ENCODE peak calls at places on chromosomes 2 and 18, in seven cellular contexts. One of them, this sample, is unnamed.

GRCh38 chr2:33210626-33211025 is 263.9 kb downstream of the LTBP1 start:
- DNase-seq in uterus: peak; percentile 35
- DNase-seq in heart right ventricle: no peak
- DNase-seq in left ventricle myocardium inferior: no peak
- DNase-seq in cardiac muscle cell: no peak
- DNase-seq in pancreas: no peak
- DNase-seq in tibial nerve: no peak
- DNase-seq in this sample: no peak

GRCh38 chr2:12514631-12515437 is 201.9 kb upstream of the TRIB2 start:
- DNase-seq in left ventricle myocardium inferior: no peak
- DNase-seq in uterus: no peak
- DNase-seq in tibial nerve: no peak
- DNase-seq in heart right ventricle: no peak
- DNase-seq in cardiac muscle cell: peak; percentile 48
- DNase-seq in pancreas: no peak
- DNase-seq in this sample: no peak

GRCh38 chr18:3305354-3305762 is 43.4 kb downstream of the MYL12B start:
- DNase-seq in tibial nerve: no peak
- DNase-seq in cardiac muscle cell: no peak
- DNase-seq in heart right ventricle: no peak
- DNase-seq in left ventricle myocardium inferior: no peak
- DNase-seq in uterus: no peak
- DNase-seq in pancreas: no peak
- DNase-seq in this sample: peak; percentile 18

GRCh38 chr2:233100192-233100998 is 40.3 kb downstream of the INPP5D start:
- DNase-seq in cardiac muscle cell: no peak
- DNase-seq in heart right ventricle: no peak
- DNase-seq in tibial nerve: no peak
- DNase-seq in pancreas: no peak
- DNase-seq in uterus: no peak
- DNase-seq in left ventricle myocardium inferior: no peak
- DNase-seq in this sample: peak; percentile 80

GRCh38 chr2:47225061-47225783 is 70.1 kb upstream of the STPG4 start:
- DNase-seq in uterus: peak; percentile 67
- DNase-seq in heart right ventricle: peak; percentile 75
- DNase-seq in tibial nerve: peak; percentile 21
- DNase-seq in left ventricle myocardium inferior: peak; percentile 73
- DNase-seq in cardiac muscle cell: peak; percentile 75
- DNase-seq in pancreas: peak; percentile 88
- DNase-seq in this sample: no peak

GRCh38 chr2:126761981-126762878 is 106.3 kb downstream of the GYPC start:
- DNase-seq in tibial nerve: no peak
- DNase-seq in heart right ventricle: no peak
- DNase-seq in pancreas: no peak
- DNase-seq in left ventricle myocardium inferior: no peak
- DNase-seq in cardiac muscle cell: no peak
- DNase-seq in uterus: no peak
- DNase-seq in this sample: peak; percentile 40

GRCh38 chr2:170101789-170102188 is 76.2 kb upstream of the MYO3B start:
- DNase-seq in left ventricle myocardium inferior: no peak
- DNase-seq in heart right ventricle: no peak
- DNase-seq in cardiac muscle cell: no peak
- DNase-seq in pancreas: no peak
- DNase-seq in tibial nerve: no peak
- DNase-seq in uterus: no peak
- DNase-seq in this sample: no peak

GRCh38 chr2:138827426-138828054 is 47.4 kb upstream of the NXPH2 start:
- DNase-seq in cardiac muscle cell: peak; percentile 71
- DNase-seq in tibial nerve: no peak
- DNase-seq in uterus: peak; percentile 21
- DNase-seq in heart right ventricle: no peak
- DNase-seq in left ventricle myocardium inferior: no peak
- DNase-seq in pancreas: no peak
- DNase-seq in this sample: peak; percentile 24

GRCh38 chr2:71379086-71379485 is 47.5 kb downstream of the ZNF638 start:
- DNase-seq in tibial nerve: no peak
- DNase-seq in cardiac muscle cell: no peak
- DNase-seq in left ventricle myocardium inferior: no peak
- DNase-seq in heart right ventricle: no peak
- DNase-seq in pancreas: no peak
- DNase-seq in uterus: no peak
- DNase-seq in this sample: no peak

GRCh38 chr2:23803965-23804542 is 122.9 kb downstream of the ATAD2B start:
- DNase-seq in pancreas: no peak
- DNase-seq in left ventricle myocardium inferior: peak; percentile 31
- DNase-seq in cardiac muscle cell: peak; percentile 35
- DNase-seq in uterus: peak; percentile 45
- DNase-seq in tibial nerve: no peak
- DNase-seq in heart right ventricle: peak; percentile 25
- DNase-seq in this sample: no peak

GRCh38 chr2:85925216-85925671 is 36.5 kb upstream of the ST3GAL5 start:
- DNase-seq in cardiac muscle cell: no peak
- DNase-seq in uterus: no peak
- DNase-seq in pancreas: no peak
- DNase-seq in tibial nerve: no peak
- DNase-seq in heart right ventricle: no peak
- DNase-seq in left ventricle myocardium inferior: no peak
- DNase-seq in this sample: no peak

GRCh38 chr2:222806606-222807036 is 54.2 kb upstream of the ACSL3 start:
- DNase-seq in uterus: no peak
- DNase-seq in pancreas: no peak
- DNase-seq in cardiac muscle cell: no peak
- DNase-seq in left ventricle myocardium inferior: no peak
- DNase-seq in tibial nerve: no peak
- DNase-seq in heart right ventricle: no peak
- DNase-seq in this sample: no peak

GRCh38 chr2:98479959-98480524 is 35.4 kb downstream of the INPP4A start:
- DNase-seq in uterus: peak; percentile 26
- DNase-seq in heart right ventricle: peak; percentile 76
- DNase-seq in tibial nerve: no peak
- DNase-seq in pancreas: peak; percentile 90
- DNase-seq in cardiac muscle cell: peak; percentile 28
- DNase-seq in left ventricle myocardium inferior: peak; percentile 70
- DNase-seq in this sample: peak; percentile 35

GRCh38 chr18:79611040-79611681 is 68.4 kb upstream of the CTDP1 start:
- DNase-seq in heart right ventricle: peak; percentile 55
- DNase-seq in uterus: peak; percentile 28
- DNase-seq in tibial nerve: no peak
- DNase-seq in cardiac muscle cell: no peak
- DNase-seq in pancreas: peak; percentile 31
- DNase-seq in left ventricle myocardium inferior: peak; percentile 51
- DNase-seq in this sample: no peak

GRCh38 chr2:98556634-98557033 is 51.7 kb downstream of the COA5 start:
- DNase-seq in heart right ventricle: no peak
- DNase-seq in pancreas: no peak
- DNase-seq in tibial nerve: no peak
- DNase-seq in uterus: no peak
- DNase-seq in cardiac muscle cell: no peak
- DNase-seq in left ventricle myocardium inferior: no peak
- DNase-seq in this sample: no peak

GRCh38 chr18:51668101-51668500 is 470.6 kb upstream of the MEX3C start:
- DNase-seq in tibial nerve: peak; percentile 37
- DNase-seq in uterus: no peak
- DNase-seq in cardiac muscle cell: peak; percentile 81
- DNase-seq in left ventricle myocardium inferior: peak; percentile 19
- DNase-seq in pancreas: peak; percentile 57
- DNase-seq in heart right ventricle: peak; percentile 10
- DNase-seq in this sample: no peak

GRCh38 chr18:31774960-31775359 is 14.3 kb upstream of the SLC25A52 start:
- DNase-seq in pancreas: no peak
- DNase-seq in heart right ventricle: no peak
- DNase-seq in tibial nerve: no peak
- DNase-seq in cardiac muscle cell: no peak
- DNase-seq in left ventricle myocardium inferior: no peak
- DNase-seq in uterus: no peak
- DNase-seq in this sample: no peak
- H3K4me1 ChIP-seq in pancreas: no peaks in the 10 kb centered on the region
- H3K4me1 ChIP-seq in heart right ventricle: no peaks in the 10 kb centered on the region
- H3K4me1 ChIP-seq in tibial nerve: no peaks in the 10 kb centered on the region
- H3K4me1 ChIP-seq in cardiac muscle cell: no peaks in the 10 kb centered on the region
- H3K4me1 ChIP-seq in left ventricle myocardium inferior: no peaks in the 10 kb centered on the region
- H3K4me1 ChIP-seq in uterus: no peaks in the 10 kb centered on the region
- H3K4me1 ChIP-seq in this sample: no peaks in the 10 kb centered on the region

GRCh38 chr2:20635698-20636584 is 15.0 kb downstream of the HS1BP3 start:
- DNase-seq in uterus: peak; percentile 91
- DNase-seq in pancreas: peak; percentile 91
- DNase-seq in left ventricle myocardium inferior: peak; percentile 85
- DNase-seq in cardiac muscle cell: peak; percentile 88
- DNase-seq in tibial nerve: peak; percentile 90
- DNase-seq in heart right ventricle: peak; percentile 91
- DNase-seq in this sample: peak; percentile 31
- H3K4me3 ChIP-seq in uterus: no peak overlapping the region
- H3K4me3 ChIP-seq in pancreas: no peak overlapping the region
- H3K4me3 ChIP-seq in left ventricle myocardium inferior: peak overlapping the region; percentile 24
- H3K4me3 ChIP-seq in cardiac muscle cell: no peak overlapping the region
- H3K4me3 ChIP-seq in tibial nerve: no peak overlapping the region
- H3K4me3 ChIP-seq in heart right ventricle: no peak overlapping the region
- H3K4me3 ChIP-seq in this sample: no peak overlapping the region

GRCh38 chr2:102788880-102789250 is 27.0 kb downstream of the TMEM182 start:
- DNase-seq in cardiac muscle cell: peak; percentile 32
- DNase-seq in tibial nerve: no peak
- DNase-seq in uterus: no peak
- DNase-seq in pancreas: no peak
- DNase-seq in heart right ventricle: peak; percentile 39
- DNase-seq in left ventricle myocardium inferior: peak; percentile 58
- DNase-seq in this sample: no peak

GRCh38 chr2:102789349-102790085 is 27.7 kb downstream of the TMEM182 start:
- DNase-seq in pancreas: no peak
- DNase-seq in heart right ventricle: no peak
- DNase-seq in cardiac muscle cell: no peak
- DNase-seq in tibial nerve: no peak
- DNase-seq in uterus: no peak
- DNase-seq in left ventricle myocardium inferior: no peak
- DNase-seq in this sample: no peak

GRCh38 chr2:102792538-102793208 is 30.8 kb downstream of the TMEM182 start:
- DNase-seq in pancreas: no peak
- DNase-seq in left ventricle myocardium inferior: no peak
- DNase-seq in cardiac muscle cell: no peak
- DNase-seq in uterus: no peak
- DNase-seq in tibial nerve: no peak
- DNase-seq in heart right ventricle: no peak
- DNase-seq in this sample: no peak

GRCh38 chr2:102788216-102788879 is 26.5 kb downstream of the TMEM182 start:
- DNase-seq in left ventricle myocardium inferior: no peak
- DNase-seq in uterus: no peak
- DNase-seq in pancreas: no peak
- DNase-seq in tibial nerve: no peak
- DNase-seq in heart right ventricle: no peak
- DNase-seq in cardiac muscle cell: no peak
- DNase-seq in this sample: no peak

DNA sequence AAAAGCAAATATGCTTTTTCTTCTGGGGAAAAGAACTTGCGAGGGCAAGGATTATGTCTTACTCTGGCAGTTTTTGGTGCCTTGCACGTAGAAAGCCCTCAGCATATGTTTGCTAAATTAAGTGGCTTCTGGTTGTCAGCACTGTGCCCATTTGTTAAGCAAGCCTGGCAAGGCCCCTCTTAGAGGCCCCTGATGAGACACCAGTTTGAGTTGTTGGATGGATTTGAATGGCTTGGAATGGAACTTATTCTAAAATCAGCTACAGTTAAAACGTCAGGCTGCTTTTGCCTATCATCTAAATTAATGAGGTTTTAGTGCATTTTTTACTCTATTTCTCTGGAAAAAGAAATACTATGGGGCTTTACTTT is 28.2 kb downstream of the TMEM182 start:
- DNase-seq in pancreas: no peak
- DNase-seq in cardiac muscle cell: no peak
- DNase-seq in heart right ventricle: no peak
- DNase-seq in uterus: no peak
- DNase-seq in tibial nerve: no peak
- DNase-seq in left ventricle myocardium inferior: no peak
- DNase-seq in this sample: no peak
- H3K4me1 ChIP-seq in pancreas: no peaks in the 10 kb centered on the region
- H3K4me1 ChIP-seq in cardiac muscle cell: peaks cover 21% of the 10 kb centered on the region
- H3K4me1 ChIP-seq in heart right ventricle: peaks cover 58% of the 10 kb centered on the region
- H3K4me1 ChIP-seq in uterus: no peaks in the 10 kb centered on the region
- H3K4me1 ChIP-seq in tibial nerve: no peaks in the 10 kb centered on the region
- H3K4me1 ChIP-seq in left ventricle myocardium inferior: peaks cover 86% of the 10 kb centered on the region
- H3K4me1 ChIP-seq in this sample: no peaks in the 10 kb centered on the region

DNA sequence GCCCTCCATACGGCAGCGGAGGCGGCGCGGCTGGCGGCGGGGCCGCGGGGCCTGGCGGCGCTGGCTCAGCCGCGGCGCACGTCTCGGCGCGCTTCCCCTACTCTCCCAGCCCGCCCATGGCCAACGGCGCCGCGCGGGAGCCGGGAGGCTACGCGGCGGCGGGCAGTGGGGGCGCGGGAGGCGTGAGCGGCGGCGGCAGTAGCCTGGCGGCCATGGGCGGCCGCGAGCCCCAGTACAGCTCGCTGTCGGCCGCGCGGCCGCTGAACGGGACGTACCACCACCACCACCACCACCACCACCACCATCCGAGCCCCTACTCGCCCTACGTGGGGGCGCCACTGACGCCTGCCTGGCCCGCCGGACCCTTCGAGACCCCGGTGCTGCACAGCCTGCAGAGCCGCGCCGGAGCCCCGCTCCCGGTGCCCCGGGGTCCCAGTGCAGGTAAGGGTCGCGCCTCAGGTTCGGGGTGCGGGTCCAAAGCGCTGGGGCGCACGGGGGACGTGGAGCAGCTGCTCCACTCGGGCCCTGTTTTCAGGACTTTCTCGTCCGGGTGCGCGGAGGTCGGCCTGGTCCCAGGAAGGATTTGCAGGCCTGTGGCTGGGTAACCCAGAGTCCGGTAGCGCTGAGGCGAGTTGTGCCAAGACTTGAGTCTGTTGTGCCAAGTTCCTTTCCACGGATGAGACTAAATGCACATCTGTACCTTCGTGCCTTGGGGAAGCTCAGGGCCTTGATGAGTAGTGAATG is 2.6 kb downstream of the GATA6 start:
- DNase-seq in left ventricle myocardium inferior: no peak
- DNase-seq in uterus: peak; percentile 40
- DNase-seq in cardiac muscle cell: no peak
- DNase-seq in pancreas: peak; percentile 78
- DNase-seq in tibial nerve: no peak
- DNase-seq in heart right ventricle: peak; percentile 42
- DNase-seq in this sample: no peak
- H3K4me3 ChIP-seq in left ventricle myocardium inferior: peak overlapping the region; percentile 99
- H3K4me3 ChIP-seq in uterus: peak overlapping the region; percentile 89
- H3K4me3 ChIP-seq in cardiac muscle cell: peak overlapping the region; percentile 94
- H3K4me3 ChIP-seq in pancreas: peak overlapping the region; percentile 90
- H3K4me3 ChIP-seq in tibial nerve: peak overlapping the region; percentile 52
- H3K4me3 ChIP-seq in heart right ventricle: peak overlapping the region; percentile 93
- H3K4me3 ChIP-seq in this sample: no peak overlapping the region

This sample was measured in CD8-positive, alpha-beta memory T cell.